ENCODE peak calls at places on chromosomes 3 and 15, in six cellular contexts. U is NCI-H345, I is A549, Z is HT-29, D is foreskin keratinocyte, K is NCI-H2171. S is an unnamed sample.

GRCh38 chr3:59436164-59436958 is 386.5 kb upstream of the CFAP20DC start:
- DNase-seq in U (no peak), I (no peak), Z (no peak), D (no peak), K (no peak), S (no peak)

GRCh38 chr3:66017084-66017990 is 21.4 kb downstream of the MAGI1 start:
- DNase-seq in U (peak; percentile 60), I (no peak), Z (no peak), D (no peak), K (no peak), S (no peak)

GRCh38 chr15:63501256-63502089 is 2.9 kb upstream of the USP3 start:
- DNase-seq in U (no peak), I (peak; percentile 88), Z (peak; percentile 82), D (no peak), K (no peak), S (peak; percentile 70)

GRCh38 chr15:36136054-36136453 is 443.4 kb upstream of the CDIN1 start:
- DNase-seq in U (no peak), I (no peak), Z (no peak), D (no peak), K (no peak), S (no peak)

GRCh38 chr3:125280966-125281365 is 68.4 kb upstream of the SLC12A8 start:
- DNase-seq in U (peak; percentile 43), I (no peak), Z (peak; percentile 57), D (peak; percentile 6), K (no peak), S (peak; percentile 6)

GRCh38 chr15:40871749-40872617 is 2.1 kb downstream of the RHOV start:
- DNase-seq in U (no peak), I (no peak), Z (peak; percentile 92), D (peak; percentile 86), K (no peak), S (peak; percentile 72)

GRCh38 chr3:39408493-39409372 is 2.2 kb downstream of the RPSA start:
- DNase-seq in U (no peak), I (no peak), Z (no peak), D (no peak), K (no peak), S (no peak)

GRCh38 chr3:51336261-51336660 is 48.8 kb upstream of the MANF start:
- DNase-seq in U (no peak), I (no peak), Z (no peak), D (no peak), K (no peak), S (no peak)

GRCh38 chr3:139975592-139976360 is 40.8 kb downstream of the CLSTN2 start:
- DNase-seq in U (no peak), I (no peak), Z (no peak), D (no peak), K (peak; percentile 29), S (no peak)

GRCh38 chr15:70447927-70448698 is 315.2 kb downstream of the UACA start:
- DNase-seq in U (peak; percentile 60), I (no peak), Z (no peak), D (no peak), K (peak; percentile 37), S (no peak)

GRCh38 chr15:90020041-90020735 is 19.1 kb downstream of the ZNF710 start:
- DNase-seq in U (no peak), I (no peak), Z (no peak), D (no peak), K (no peak), S (no peak)

GRCh38 chr15:38864827-38865604 is 300.4 kb upstream of the RASGRP1 start:
- DNase-seq in U (no peak), I (no peak), Z (no peak), D (no peak), K (no peak), S (no peak)

GRCh38 chr15:101050647-101051290 is 131.6 kb downstream of the LRRK1 start:
- DNase-seq in U (no peak), I (no peak), Z (no peak), D (no peak), K (no peak), S (no peak)

GRCh38 chr15:101568304-101568703 is 78.8 kb upstream of the PCSK6 start:
- DNase-seq in U (no peak), I (no peak), Z (no peak), D (no peak), K (no peak), S (no peak)

GRCh38 chr3:110419096-110419495 is 652.5 kb upstream of the NECTIN3 start:
- DNase-seq in U (no peak), I (no peak), Z (peak; percentile 41), D (peak; percentile 29), K (no peak), S (no peak)

GRCh38 chr3:31908391-31909097 is 72.5 kb downstream of the OSBPL10 start:
- DNase-seq in U (peak; percentile 4), I (peak; percentile 14), Z (peak; percentile 33), D (no peak), K (no peak), S (peak; percentile 20)

GRCh38 chr3:178255315-178255714 is 280.9 kb upstream of the KCNMB2 start:
- DNase-seq in U (no peak), I (no peak), Z (peak; percentile 35), D (peak; percentile 46), K (no peak), S (no peak)

GRCh38 chr3:58588030-58588614 is 10.9 kb upstream of the FAM107A start:
- DNase-seq in U (no peak), I (no peak), Z (no peak), D (no peak), K (no peak), S (no peak)

GRCh38 chr3:99885085-99885484 is 67.4 kb downstream of the CMSS1 start:
- DNase-seq in U (no peak), I (no peak), Z (no peak), D (no peak), K (no peak), S (no peak)

GRCh38 chr3:14783480-14784086 is 35.2 kb upstream of the FGD5 start:
- DNase-seq in U (no peak), I (no peak), Z (no peak), D (no peak), K (no peak), S (no peak)

GRCh38 chr3:125023833-125024560 is 31.8 kb downstream of the HEG1 start:
- DNase-seq in U (no peak), I (no peak), Z (no peak), D (no peak), K (no peak), S (no peak)

GRCh38 chr15:66747223-66747622 is 45.2 kb downstream of the SMAD6 start:
- DNase-seq in U (no peak), I (no peak), Z (no peak), D (no peak), K (no peak), S (no peak)

S was measured in Calu3.